ENCODE peak calls at places on chromosomes 12 and 14, in seven cellular contexts. L is tibial artery, P is astrocyte of the spinal cord, X is K562, Z is thoracic aorta, G is astrocyte of the cerebellum, E is GM23338. Q is an unnamed sample.

GRCh38 chr12:112183141-112183581 is 57.8 kb downstream of the TRAFD1 start:
- DNase-seq in L (no peak), P (peak), X (no peak), Z (no peak), G (peak), E (no peak), Q (peak)

GRCh38 chr12:64318605-64319004 is 72.0 kb downstream of the C12orf56 start:
- DNase-seq in L (no peak), P (peak), X (no peak), Z (no peak), G (peak), E (peak), Q (peak)

GRCh38 chr14:36519431-36520321 is at the start of gene NKX2-1:
- DNase-seq in L (no peak), P (no peak), X (no peak), Z (no peak), G (no peak), E (peak), Q (no peak)

GRCh38 chr14:69023035-69023434 is 43.9 kb upstream of the ACTN1 start:
- DNase-seq in L (no peak), P (no peak), X (no peak), Z (no peak), G (no peak), E (no peak), Q (no peak)

GRCh38 chr12:130698106-130698505 is 18.0 kb downstream of the RIMBP2 start:
- DNase-seq in L (no peak), P (no peak), X (no peak), Z (no peak), G (no peak), E (no peak), Q (no peak)

GRCh38 chr12:92078167-92079053 is 67.2 kb downstream of the BTG1 start:
- DNase-seq in L (peak), P (peak), X (peak), Z (no peak), G (peak), E (no peak), Q (no peak)

GRCh38 chr14:50999726-51000125 is 55.4 kb upstream of the PYGL start:
- DNase-seq in L (no peak), P (no peak), X (no peak), Z (no peak), G (no peak), E (no peak), Q (no peak)

GRCh38 chr14:64983439-64984310 is 3.0 kb upstream of the FNTB start:
- DNase-seq in L (no peak), P (peak), X (no peak), Z (no peak), G (peak), E (peak), Q (peak)

GRCh38 chr14:92990456-92991430 is 67.8 kb downstream of the CHGA start:
- DNase-seq in L (no peak), P (no peak), X (no peak), Z (no peak), G (no peak), E (no peak), Q (no peak)

GRCh38 chr12:19419086-19419485 is 20.2 kb upstream of the AEBP2 start:
- DNase-seq in L (no peak), P (no peak), X (no peak), Z (no peak), G (no peak), E (no peak), Q (no peak)

GRCh38 chr14:100286484-100287191 is 19.6 kb downstream of the SLC25A29 start:
- DNase-seq in L (no peak), P (no peak), X (no peak), Z (no peak), G (no peak), E (no peak), Q (no peak)

GRCh38 chr14:100606687-100607610 is 19.7 kb upstream of the BEGAIN start:
- DNase-seq in L (no peak), P (no peak), X (no peak), Z (no peak), G (no peak), E (no peak), Q (no peak)

GRCh38 chr12:46831335-46832083 is 5.7 kb upstream of the SLC38A4 start:
- DNase-seq in L (no peak), P (peak), X (no peak), Z (no peak), G (no peak), E (peak), Q (no peak)

GRCh38 chr12:79083181-79083580 is 218.6 kb downstream of the SYT1 start:
- DNase-seq in L (no peak), P (no peak), X (no peak), Z (no peak), G (no peak), E (peak), Q (no peak)

GRCh38 chr14:96189288-96189711 is 15.3 kb upstream of the BDKRB2 start:
- DNase-seq in L (no peak), P (no peak), X (no peak), Z (no peak), G (no peak), E (no peak), Q (peak)

GRCh38 chr14:104383931-104384775 is 195.4 kb upstream of the C14orf180 start:
- DNase-seq in L (peak), P (no peak), X (no peak), Z (no peak), G (no peak), E (no peak), Q (no peak)

GRCh38 chr14:70855486-70855885 is 46.2 kb upstream of the MAP3K9 start:
- DNase-seq in L (no peak), P (no peak), X (no peak), Z (no peak), G (no peak), E (peak), Q (no peak)

GRCh38 chr12:18492372-18493025 is 231.2 kb downstream of the PIK3C2G start:
- DNase-seq in L (no peak), P (peak), X (no peak), Z (no peak), G (no peak), E (no peak), Q (no peak)

GRCh38 chr14:77910506-77910905 is 110.6 kb downstream of the ADCK1 start:
- DNase-seq in L (no peak), P (no peak), X (no peak), Z (no peak), G (no peak), E (no peak), Q (no peak)

GRCh38 chr14:105193916-105194782 is 13.0 kb upstream of the NUDT14 start:
- DNase-seq in L (no peak), P (no peak), X (no peak), Z (no peak), G (no peak), E (no peak), Q (no peak)

GRCh38 chr14:85165091-85165490 is 364.9 kb upstream of the FLRT2 start:
- DNase-seq in L (no peak), P (no peak), X (no peak), Z (no peak), G (no peak), E (peak), Q (no peak)

GRCh38 chr12:117433878-117434277 is 72.5 kb upstream of the NOS1 start:
- DNase-seq in L (no peak), P (no peak), X (no peak), Z (no peak), G (no peak), E (no peak), Q (no peak)

GRCh38 chr12:30696943-30697342 is 1.3 kb upstream of the IPO8 start:
- DNase-seq in L (no peak), P (no peak), X (no peak), Z (no peak), G (no peak), E (no peak), Q (no peak)

GRCh38 chr12:69901141-69901900 is 76.3 kb downstream of the MYRFL start:
- DNase-seq in L (no peak), P (no peak), X (no peak), Z (no peak), G (no peak), E (no peak), Q (no peak)

GRCh38 chr14:92659765-92660561 is 88.5 kb downstream of the LGMN start:
- DNase-seq in L (peak), P (no peak), X (no peak), Z (no peak), G (no peak), E (no peak), Q (peak)

GRCh38 chr12:120239776-120240494 is 25.6 kb downstream of the PXN start:
- DNase-seq in L (no peak), P (no peak), X (no peak), Z (no peak), G (no peak), E (no peak), Q (no peak)

GRCh38 chr12:42201061-42201460 is 37.0 kb downstream of the YAF2 start:
- DNase-seq in L (no peak), P (no peak), X (no peak), Z (no peak), G (no peak), E (no peak), Q (no peak)

GRCh38 chr12:92551853-92552397 is 150.9 kb upstream of the PLEKHG7 start:
- DNase-seq in L (no peak), P (peak), X (no peak), Z (no peak), G (no peak), E (no peak), Q (peak)

GRCh38 chr14:81435578-81436295 is 35.6 kb upstream of the STON2 start:
- DNase-seq in L (peak), P (peak), X (peak), Z (no peak), G (no peak), E (peak), Q (no peak)

GRCh38 chr12:30783946-30784345 is 29.2 kb upstream of the CAPRIN2 start:
- DNase-seq in L (no peak), P (no peak), X (no peak), Z (no peak), G (no peak), E (no peak), Q (no peak)

GRCh38 chr12:47267571-47267970 is 187.8 kb upstream of the AMIGO2 start:
- DNase-seq in L (no peak), P (no peak), X (no peak), Z (no peak), G (no peak), E (no peak), Q (no peak)

GRCh38 chr14:63544641-63545234 is 1.6 kb upstream of the PPP2R5E start:
- DNase-seq in L (no peak), P (peak), X (peak), Z (no peak), G (peak), E (no peak), Q (peak)
- TF ChIP-seq CTCF in L (peak), P (peak), X (peak), Z (no peak), G (peak), E (peak), Q (peak)

DNA sequence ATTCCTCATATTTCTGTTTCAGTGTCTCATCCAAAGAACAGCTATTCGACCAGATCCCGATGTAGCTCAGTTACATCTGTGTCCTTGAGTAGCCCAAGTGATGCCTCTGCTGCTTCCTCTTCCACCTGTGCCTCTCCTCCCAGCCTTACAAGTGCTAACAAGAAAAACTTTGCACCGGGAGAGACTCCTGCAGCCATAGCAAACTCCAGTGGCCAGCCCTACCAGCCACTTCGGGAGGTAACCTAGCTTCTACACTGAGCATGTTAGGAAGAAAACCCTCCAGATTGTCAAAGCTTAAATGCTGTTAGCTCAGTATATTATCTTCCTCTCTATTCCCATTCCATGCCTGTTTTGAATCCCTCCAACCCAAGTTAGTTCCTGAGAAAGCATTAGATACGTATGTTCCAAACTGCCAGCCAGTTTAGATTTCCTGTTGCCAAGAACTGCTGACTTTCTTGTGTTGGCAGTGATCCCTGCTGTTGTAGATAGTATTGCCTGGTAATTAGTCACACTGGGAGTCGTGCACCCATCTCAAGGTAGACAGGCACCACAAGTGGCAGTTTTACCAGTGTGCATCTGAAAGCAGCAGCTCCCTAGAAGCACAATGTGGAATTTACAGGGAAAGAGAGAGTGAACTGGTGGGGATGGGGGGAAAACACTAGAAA is 14.0 kb upstream of the KCNH3 start:
- DNase-seq in L (no peak), P (no peak), X (no peak), Z (no peak), G (no peak), E (no peak), Q (no peak)
- H3K4me3 ChIP-seq in L (no peak), P (no peak), X (no peak), Z (no peak), G (no peak), E (no peak), Q (no peak)

GRCh38 chr14:54906075-54906474 is 3.4 kb upstream of the GCH1 start:
- DNase-seq in L (no peak), P (no peak), X (no peak), Z (no peak), G (no peak), E (no peak), Q (no peak)

GRCh38 chr14:54902521-54903420 is at the start of gene GCH1:
- DNase-seq in L (peak), P (peak), X (peak), Z (no peak), G (no peak), E (peak), Q (peak)

GRCh38 chr14:54901380-54902142 is 1.1 kb downstream of the GCH1 start:
- DNase-seq in L (peak), P (no peak), X (no peak), Z (no peak), G (no peak), E (peak), Q (peak)

DNA sequence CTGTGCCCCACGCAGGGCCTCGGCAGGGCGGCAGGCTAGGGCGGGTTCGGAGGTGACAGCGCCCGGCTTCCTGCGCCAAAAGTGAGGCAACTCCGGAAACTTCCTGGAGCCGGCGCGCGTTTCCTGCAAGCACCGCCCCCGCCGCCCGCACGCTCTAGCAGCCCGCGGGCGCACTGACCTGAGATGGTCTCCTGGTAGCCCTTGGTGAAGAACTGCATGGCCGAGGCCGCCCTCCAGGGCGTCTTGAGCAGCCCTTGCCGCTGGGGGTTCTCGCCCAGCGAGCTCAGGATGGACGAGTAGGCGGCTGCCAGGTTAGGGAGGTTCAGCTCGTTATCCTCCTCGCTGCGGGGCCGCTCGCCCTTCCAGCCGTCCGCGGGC is 494 bp downstream of the GCH1 start:
- DNase-seq in L (peak), P (peak), X (peak), Z (peak), G (no peak), E (peak), Q (peak)
- TF ChIP-seq CTCF in L (no peak), P (no peak), X (no peak), Z (peak), G (peak), E (no peak), Q (peak)

GRCh38 chr14:103023881-103024473 is 33.4 kb downstream of the CDC42BPB start:
- DNase-seq in L (no peak), P (peak), X (no peak), Z (no peak), G (no peak), E (no peak), Q (no peak)
- H3K4me3 ChIP-seq in L (no peak), P (peak), X (no peak), Z (peak), G (no peak), E (no peak), Q (no peak)

GRCh38 chr12:21165048-21165447 is 34.1 kb downstream of the SLCO1B1 start:
- DNase-seq in L (no peak), P (no peak), X (no peak), Z (no peak), G (no peak), E (no peak), Q (no peak)

GRCh38 chr12:21169878-21170472 is 39.0 kb downstream of the SLCO1B1 start:
- DNase-seq in L (no peak), P (peak), X (peak), Z (no peak), G (peak), E (peak), Q (peak)
- TF ChIP-seq CTCF in L (peak), P (peak), X (peak), Z (peak), G (peak), E (peak), Q (peak)